ENCODE peak calls at places on chromosomes 13 and 19, in nine cellular contexts. One of them, this sample, is unnamed.

GRCh38 chr13:50589651-50590054 is 253.8 kb downstream of the DLEU7 start:
- DNase-seq in right lobe of liver: no peak
- DNase-seq in lower lobe of right lung: no peak
- DNase-seq in tibial artery: no peak
- DNase-seq in heart right ventricle: no peak
- DNase-seq in CD8-positive, alpha-beta T cell: no peak
- DNase-seq in A549: no peak
- DNase-seq in breast epithelium: no peak
- DNase-seq in fibroblast of lung: peak; percentile 83
- DNase-seq in this sample: no peak

GRCh38 chr13:47841131-47841530 is 159.9 kb downstream of the SUCLA2 start:
- DNase-seq in right lobe of liver: no peak
- DNase-seq in heart right ventricle: no peak
- DNase-seq in breast epithelium: no peak
- DNase-seq in CD8-positive, alpha-beta T cell: no peak
- DNase-seq in lower lobe of right lung: no peak
- DNase-seq in tibial artery: no peak
- DNase-seq in A549: no peak
- DNase-seq in fibroblast of lung: no peak
- DNase-seq in this sample: no peak

GRCh38 chr13:95426631-95427030 is 125.4 kb upstream of the ABCC4 start:
- DNase-seq in breast epithelium: no peak
- DNase-seq in tibial artery: no peak
- DNase-seq in fibroblast of lung: no peak
- DNase-seq in CD8-positive, alpha-beta T cell: no peak
- DNase-seq in A549: no peak
- DNase-seq in right lobe of liver: no peak
- DNase-seq in heart right ventricle: no peak
- DNase-seq in lower lobe of right lung: no peak
- DNase-seq in this sample: no peak

GRCh38 chr19:16365300-16365996 is 40.8 kb downstream of the KLF2 start:
- DNase-seq in tibial artery: no peak
- DNase-seq in A549: no peak
- DNase-seq in heart right ventricle: no peak
- DNase-seq in CD8-positive, alpha-beta T cell: no peak
- DNase-seq in fibroblast of lung: no peak
- DNase-seq in lower lobe of right lung: peak; percentile 40
- DNase-seq in right lobe of liver: no peak
- DNase-seq in breast epithelium: no peak
- DNase-seq in this sample: peak; percentile 46

GRCh38 chr19:48990400-48990799 is 2.7 kb downstream of the GYS1 start:
- DNase-seq in lower lobe of right lung: no peak
- DNase-seq in heart right ventricle: no peak
- DNase-seq in tibial artery: no peak
- DNase-seq in breast epithelium: no peak
- DNase-seq in CD8-positive, alpha-beta T cell: no peak
- DNase-seq in fibroblast of lung: no peak
- DNase-seq in right lobe of liver: no peak
- DNase-seq in A549: no peak
- DNase-seq in this sample: no peak

GRCh38 chr19:46428278-46429141 is at the start of gene PNMA8C:
- DNase-seq in lower lobe of right lung: peak; percentile 71
- DNase-seq in CD8-positive, alpha-beta T cell: peak; percentile 21
- DNase-seq in tibial artery: peak; percentile 89
- DNase-seq in breast epithelium: peak; percentile 73
- DNase-seq in A549: no peak
- DNase-seq in right lobe of liver: peak; percentile 85
- DNase-seq in fibroblast of lung: peak; percentile 52
- DNase-seq in heart right ventricle: peak; percentile 61
- DNase-seq in this sample: peak; percentile 84

GRCh38 chr19:48354332-48354992 is 9.3 kb downstream of the TMEM143 start:
- DNase-seq in tibial artery: no peak
- DNase-seq in A549: peak; percentile 92
- DNase-seq in lower lobe of right lung: no peak
- DNase-seq in breast epithelium: no peak
- DNase-seq in right lobe of liver: no peak
- DNase-seq in CD8-positive, alpha-beta T cell: no peak
- DNase-seq in heart right ventricle: no peak
- DNase-seq in fibroblast of lung: peak; percentile 17
- DNase-seq in this sample: no peak

GRCh38 chr13:44842158-44842557 is 147.1 kb downstream of the NUFIP1 start:
- DNase-seq in breast epithelium: no peak
- DNase-seq in heart right ventricle: no peak
- DNase-seq in fibroblast of lung: peak; percentile 59
- DNase-seq in A549: no peak
- DNase-seq in lower lobe of right lung: no peak
- DNase-seq in right lobe of liver: no peak
- DNase-seq in tibial artery: no peak
- DNase-seq in CD8-positive, alpha-beta T cell: no peak
- DNase-seq in this sample: no peak

GRCh38 chr19:11203194-11204075 is 6.1 kb upstream of the KANK2 start:
- DNase-seq in breast epithelium: peak; percentile 81
- DNase-seq in CD8-positive, alpha-beta T cell: no peak
- DNase-seq in heart right ventricle: peak; percentile 87
- DNase-seq in fibroblast of lung: peak; percentile 97
- DNase-seq in right lobe of liver: peak; percentile 58
- DNase-seq in tibial artery: peak; percentile 96
- DNase-seq in A549: peak; percentile 72
- DNase-seq in lower lobe of right lung: peak; percentile 75
- DNase-seq in this sample: peak; percentile 79

GRCh38 chr13:103539265-103539664 is 473.0 kb upstream of the SLC10A2 start:
- DNase-seq in right lobe of liver: peak; percentile 23
- DNase-seq in fibroblast of lung: no peak
- DNase-seq in breast epithelium: no peak
- DNase-seq in A549: no peak
- DNase-seq in tibial artery: no peak
- DNase-seq in heart right ventricle: no peak
- DNase-seq in lower lobe of right lung: no peak
- DNase-seq in CD8-positive, alpha-beta T cell: no peak
- DNase-seq in this sample: no peak

GRCh38 chr19:18167975-18168645 is 5.5 kb upstream of the IFI30 start:
- DNase-seq in CD8-positive, alpha-beta T cell: peak; percentile 44
- DNase-seq in breast epithelium: no peak
- DNase-seq in heart right ventricle: no peak
- DNase-seq in fibroblast of lung: no peak
- DNase-seq in tibial artery: no peak
- DNase-seq in right lobe of liver: no peak
- DNase-seq in lower lobe of right lung: peak; percentile 66
- DNase-seq in A549: peak; percentile 81
- DNase-seq in this sample: peak; percentile 51

GRCh38 chr19:42683917-42684513 is 56.3 kb downstream of the PSG3 start:
- DNase-seq in CD8-positive, alpha-beta T cell: no peak
- DNase-seq in lower lobe of right lung: no peak
- DNase-seq in tibial artery: no peak
- DNase-seq in A549: peak; percentile 54
- DNase-seq in fibroblast of lung: peak; percentile 44
- DNase-seq in heart right ventricle: no peak
- DNase-seq in breast epithelium: no peak
- DNase-seq in right lobe of liver: no peak
- DNase-seq in this sample: no peak

GRCh38 chr19:14530005-14530348 is 583 bp downstream of the TECR start:
- DNase-seq in fibroblast of lung: no peak
- DNase-seq in lower lobe of right lung: peak; percentile 82
- DNase-seq in CD8-positive, alpha-beta T cell: no peak
- DNase-seq in heart right ventricle: no peak
- DNase-seq in right lobe of liver: no peak
- DNase-seq in breast epithelium: peak; percentile 44
- DNase-seq in tibial artery: no peak
- DNase-seq in A549: no peak
- DNase-seq in this sample: peak; percentile 87

GRCh38 chr13:112058519-112058873 is 8.5 kb upstream of the SOX1 start:
- DNase-seq in right lobe of liver: no peak
- DNase-seq in heart right ventricle: no peak
- DNase-seq in fibroblast of lung: no peak
- DNase-seq in CD8-positive, alpha-beta T cell: no peak
- DNase-seq in A549: no peak
- DNase-seq in breast epithelium: no peak
- DNase-seq in lower lobe of right lung: no peak
- DNase-seq in tibial artery: no peak
- DNase-seq in this sample: no peak

GRCh38 chr13:111916201-111916600 is 150.7 kb upstream of the SOX1 start:
- DNase-seq in breast epithelium: no peak
- DNase-seq in fibroblast of lung: no peak
- DNase-seq in tibial artery: no peak
- DNase-seq in right lobe of liver: no peak
- DNase-seq in heart right ventricle: no peak
- DNase-seq in lower lobe of right lung: no peak
- DNase-seq in CD8-positive, alpha-beta T cell: no peak
- DNase-seq in A549: no peak
- DNase-seq in this sample: no peak

GRCh38 chr19:40716031-40716654 is 543 bp downstream of the COQ8B start:
- DNase-seq in heart right ventricle: no peak
- DNase-seq in tibial artery: peak; percentile 77
- DNase-seq in CD8-positive, alpha-beta T cell: no peak
- DNase-seq in A549: peak; percentile 96
- DNase-seq in breast epithelium: no peak
- DNase-seq in fibroblast of lung: no peak
- DNase-seq in lower lobe of right lung: no peak
- DNase-seq in right lobe of liver: no peak
- DNase-seq in this sample: peak; percentile 42

GRCh38 chr19:30406220-30406944 is 34.2 kb downstream of the ZNF536 start:
- DNase-seq in A549: peak; percentile 69
- DNase-seq in fibroblast of lung: peak; percentile 1
- DNase-seq in breast epithelium: no peak
- DNase-seq in lower lobe of right lung: no peak
- DNase-seq in heart right ventricle: peak; percentile 15
- DNase-seq in CD8-positive, alpha-beta T cell: no peak
- DNase-seq in right lobe of liver: no peak
- DNase-seq in tibial artery: no peak
- DNase-seq in this sample: no peak

DNA sequence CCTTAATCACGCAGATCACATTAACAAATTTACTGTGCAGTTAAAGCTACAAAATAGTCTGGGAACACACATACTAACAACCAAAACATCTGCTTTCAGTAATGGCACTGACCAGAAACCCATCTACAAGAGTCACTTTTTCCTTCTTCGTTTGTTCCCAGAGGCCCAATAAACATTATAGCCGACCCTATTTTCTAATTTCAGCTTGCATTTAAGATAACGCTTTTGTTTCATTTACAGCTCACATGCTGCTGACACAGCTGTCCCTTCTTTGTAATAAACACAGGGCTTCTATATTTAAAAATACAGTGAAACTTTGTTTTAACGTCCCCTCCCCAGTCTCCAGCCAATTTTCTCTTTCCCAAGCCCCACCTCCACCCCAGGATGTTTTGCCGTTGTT is 1.8 kb upstream of the WBP4 start:
- DNase-seq in CD8-positive, alpha-beta T cell: no peak
- DNase-seq in fibroblast of lung: no peak
- DNase-seq in tibial artery: no peak
- DNase-seq in lower lobe of right lung: no peak
- DNase-seq in heart right ventricle: no peak
- DNase-seq in breast epithelium: no peak
- DNase-seq in A549: no peak
- DNase-seq in right lobe of liver: no peak
- DNase-seq in this sample: no peak
- H3K4me1 ChIP-seq in CD8-positive, alpha-beta T cell: peaks cover 24% of the 10 kb centered on the region
- H3K4me1 ChIP-seq in fibroblast of lung: peaks cover 14% of the 10 kb centered on the region
- H3K4me1 ChIP-seq in tibial artery: peaks cover 65% of the 10 kb centered on the region
- H3K4me1 ChIP-seq in lower lobe of right lung: peaks cover 71% of the 10 kb centered on the region
- H3K4me1 ChIP-seq in heart right ventricle: peaks cover 73% of the 10 kb centered on the region
- H3K4me1 ChIP-seq in breast epithelium: no peaks in the 10 kb centered on the region
- H3K4me1 ChIP-seq in A549: peaks cover 37% of the 10 kb centered on the region
- H3K4me1 ChIP-seq in right lobe of liver: no peaks in the 10 kb centered on the region
- H3K4me1 ChIP-seq in this sample: peaks cover 76% of the 10 kb centered on the region

DNA sequence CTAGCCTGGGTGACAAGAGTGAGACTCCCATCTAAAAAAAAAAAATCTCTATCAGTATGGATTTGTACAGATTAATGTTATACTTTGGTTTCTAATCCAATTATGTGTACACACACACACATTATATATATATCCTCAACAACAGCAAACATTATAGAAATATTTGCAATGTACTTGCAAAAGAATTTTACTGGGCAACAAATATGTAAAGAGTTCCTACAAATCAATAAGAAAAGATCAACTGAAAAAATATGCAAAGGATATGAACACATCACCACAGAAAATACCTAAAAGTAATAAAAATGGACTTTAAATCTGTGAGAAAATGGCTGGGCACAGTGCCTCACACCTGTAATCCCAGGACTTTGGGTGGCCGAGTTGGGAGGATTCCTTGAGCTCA is 40.9 kb upstream of the NFIC start:
- DNase-seq in A549: no peak
- DNase-seq in CD8-positive, alpha-beta T cell: no peak
- DNase-seq in lower lobe of right lung: no peak
- DNase-seq in heart right ventricle: no peak
- DNase-seq in fibroblast of lung: no peak
- DNase-seq in right lobe of liver: no peak
- DNase-seq in tibial artery: no peak
- DNase-seq in breast epithelium: no peak
- DNase-seq in this sample: no peak
- TF ChIP-seq CTCF in A549: no peak
- TF ChIP-seq CTCF in CD8-positive, alpha-beta T cell: no peak
- TF ChIP-seq CTCF in lower lobe of right lung: no peak
- TF ChIP-seq CTCF in heart right ventricle: no peak
- TF ChIP-seq CTCF in fibroblast of lung: no peak
- TF ChIP-seq CTCF in right lobe of liver: no peak
- TF ChIP-seq CTCF in tibial artery: no peak
- TF ChIP-seq CTCF in breast epithelium: no peak
- TF ChIP-seq CTCF in this sample: no peak

DNA sequence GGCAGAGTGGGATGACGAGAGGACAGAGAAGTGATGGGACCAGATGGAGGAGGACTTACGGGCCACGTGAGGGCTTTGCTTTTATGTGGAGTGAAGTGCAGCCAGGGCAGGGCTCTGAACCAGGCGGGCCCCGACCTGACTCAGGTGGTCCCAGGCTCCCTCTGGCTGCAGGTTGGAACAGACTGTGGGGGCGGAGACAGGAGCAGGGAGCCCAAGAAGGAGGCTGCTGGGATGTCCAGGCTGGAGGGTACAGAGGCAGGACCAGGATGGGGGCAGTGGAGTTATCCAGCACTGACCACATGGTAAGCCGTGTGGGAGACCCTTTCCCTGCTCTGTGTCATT is 2.1 kb downstream of the FXYD5 start:
- DNase-seq in lower lobe of right lung: no peak
- DNase-seq in tibial artery: no peak
- DNase-seq in fibroblast of lung: no peak
- DNase-seq in breast epithelium: no peak
- DNase-seq in right lobe of liver: no peak
- DNase-seq in heart right ventricle: no peak
- DNase-seq in CD8-positive, alpha-beta T cell: no peak
- DNase-seq in A549: no peak
- DNase-seq in this sample: no peak
- H3K4me1 ChIP-seq in lower lobe of right lung: peaks cover 21% of the 10 kb centered on the region
- H3K4me1 ChIP-seq in tibial artery: peaks cover 28% of the 10 kb centered on the region
- H3K4me1 ChIP-seq in fibroblast of lung: peaks cover 2% of the 10 kb centered on the region
- H3K4me1 ChIP-seq in breast epithelium: no peaks in the 10 kb centered on the region
- H3K4me1 ChIP-seq in right lobe of liver: no peaks in the 10 kb centered on the region
- H3K4me1 ChIP-seq in heart right ventricle: peaks cover 25% of the 10 kb centered on the region
- H3K4me1 ChIP-seq in CD8-positive, alpha-beta T cell: peaks cover 37% of the 10 kb centered on the region
- H3K4me1 ChIP-seq in A549: peaks cover 9% of the 10 kb centered on the region
- H3K4me1 ChIP-seq in this sample: peaks cover 9% of the 10 kb centered on the region

DNA sequence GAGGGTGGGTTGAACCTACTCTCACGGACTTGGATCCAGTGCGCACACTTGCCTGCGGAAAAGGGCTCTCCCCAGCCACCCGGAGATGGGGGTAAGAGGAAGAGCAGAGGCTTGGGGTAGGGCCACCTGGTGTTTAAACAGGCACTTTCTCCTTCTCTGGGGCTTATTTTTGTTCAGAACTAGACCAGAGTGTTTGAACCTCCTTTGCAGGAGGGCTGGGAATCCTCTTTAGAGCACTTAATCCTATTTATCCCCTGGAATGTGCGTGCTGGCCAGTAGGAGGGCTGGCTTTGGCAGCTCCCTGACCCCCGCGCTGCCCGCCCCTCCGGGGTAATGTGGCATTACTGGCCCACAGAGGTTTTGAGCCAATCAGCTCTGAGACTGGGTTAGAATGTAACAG is 2.0 kb downstream of the RGS9BP start:
- DNase-seq in CD8-positive, alpha-beta T cell: no peak
- DNase-seq in lower lobe of right lung: no peak
- DNase-seq in breast epithelium: no peak
- DNase-seq in heart right ventricle: no peak
- DNase-seq in tibial artery: no peak
- DNase-seq in A549: no peak
- DNase-seq in right lobe of liver: no peak
- DNase-seq in fibroblast of lung: no peak
- DNase-seq in this sample: no peak
- TF ChIP-seq CTCF in CD8-positive, alpha-beta T cell: no peak
- TF ChIP-seq CTCF in lower lobe of right lung: no peak
- TF ChIP-seq CTCF in breast epithelium: no peak
- TF ChIP-seq CTCF in heart right ventricle: no peak
- TF ChIP-seq CTCF in tibial artery: no peak
- TF ChIP-seq CTCF in A549: no peak
- TF ChIP-seq CTCF in right lobe of liver: no peak
- TF ChIP-seq CTCF in fibroblast of lung: no peak
- TF ChIP-seq CTCF in this sample: no peak